ENCODE peak calls at places on chromosomes 6 and 20, in eight cellular contexts. M is lower lobe of right lung; E is mucosa of gallbladder; J is retina; C is cerebellar cortex; F is NCI-H774; N is cardiac fibroblast; I is activated naive CD4-positive, alpha-beta T cell treated with anti-CD3 and anti-CD28 coated beads, Interleukin-2, amount 10 ng/mL, durations not matched to agents 7 days and 5 days. U is an unnamed sample.

GRCh38 chr20:3193806-3194616 is 10.5 kb downstream of the DDRGK1 start:
- DNase-seq in I (no peak), F (no peak), E (no peak), C (no peak), J (no peak), M (peak; percentile 20), N (no peak), U (peak; percentile 53)

GRCh38 chr6:161462148-161462547 is 188.3 kb upstream of the AGPAT4 start:
- DNase-seq in I (no peak), J (no peak), E (no peak), F (no peak), M (no peak), N (no peak), C (no peak), U (no peak)

GRCh38 chr20:48924711-48925109 is 3.2 kb downstream of the ARFGEF2 start:
- DNase-seq in F (no peak), N (no peak), J (no peak), I (no peak), M (no peak), C (no peak), E (no peak), U (no peak)

GRCh38 chr6:53513519-53513966 is 31.4 kb downstream of the GCLC start:
- DNase-seq in F (no peak), M (no peak), I (no peak), E (no peak), C (no peak), N (no peak), J (no peak), U (no peak)

GRCh38 chr6:137904822-137905617 is 38.0 kb downstream of the TNFAIP3 start:
- DNase-seq in J (peak; percentile 61), M (peak; percentile 65), E (peak; percentile 39), I (peak; percentile 60), N (no peak), C (no peak), F (no peak), U (peak; percentile 82)

GRCh38 chr20:63011798-63012197 is 5.0 kb upstream of the BHLHE23 start:
- DNase-seq in E (no peak), I (no peak), N (no peak), C (no peak), M (no peak), F (peak; percentile 20), J (no peak), U (no peak)

GRCh38 chr6:7914991-7915789 is 4.6 kb upstream of the TXNDC5 start:
- DNase-seq in F (no peak), J (no peak), N (peak; percentile 98), E (no peak), M (no peak), I (no peak), C (no peak), U (peak; percentile 65)

GRCh38 chr20:38447251-38447661 is 12.1 kb upstream of the SNHG17 start:
- DNase-seq in N (no peak), C (no peak), I (no peak), J (no peak), E (no peak), F (no peak), M (no peak), U (peak; percentile 71)

GRCh38 chr6:32989375-32989774 is 20.0 kb downstream of the HLA-DOA start:
- DNase-seq in C (no peak), F (no peak), J (no peak), M (no peak), I (no peak), E (no peak), N (no peak), U (no peak)

GRCh38 chr6:42690151-42690702 is 32.2 kb downstream of the PRPH2 start:
- DNase-seq in I (no peak), E (no peak), F (no peak), M (no peak), J (no peak), N (no peak), C (no peak), U (no peak)

GRCh38 chr6:7260291-7261029 is 52.5 kb downstream of the SSR1 start:
- DNase-seq in C (no peak), J (no peak), E (no peak), F (no peak), I (no peak), M (no peak), N (no peak), U (peak; percentile 35)

GRCh38 chr20:63520939-63521601 is 505 bp downstream of the PPDPF start:
- DNase-seq in J (peak; percentile 87), M (peak; percentile 87), E (peak; percentile 86), C (no peak), I (peak; percentile 82), N (peak; percentile 74), F (peak; percentile 66), U (peak; percentile 96)

GRCh38 chr6:166477647-166478365 is 95.1 kb upstream of the MPC1 start:
- DNase-seq in C (no peak), M (no peak), F (no peak), E (no peak), N (no peak), I (no peak), J (no peak), U (peak; percentile 63)

GRCh38 chr20:48722002-48722731 is 105.6 kb downstream of the PREX1 start:
- DNase-seq in E (peak; percentile 44), M (no peak), N (peak; percentile 85), I (no peak), C (no peak), F (no peak), J (no peak), U (no peak)

GRCh38 chr6:89321571-89321970 is 6.5 kb upstream of the GABRR2 start:
- DNase-seq in C (no peak), J (no peak), N (peak; percentile 15), E (peak; percentile 51), I (no peak), M (peak; percentile 61), F (no peak), U (no peak)

GRCh38 chr6:122803056-122803695 is 14.1 kb downstream of the SMPDL3A start:
- DNase-seq in N (peak; percentile 74), J (no peak), M (no peak), F (no peak), C (no peak), I (no peak), E (no peak), U (no peak)

GRCh38 chr6:108293527-108294296 is 1.1 kb upstream of the AFG1L start:
- DNase-seq in M (no peak), I (no peak), C (no peak), J (no peak), E (no peak), F (peak; percentile 50), N (no peak), U (no peak)

GRCh38 chr6:33217681-33218080 is 9.4 kb downstream of the RING1 start:
- DNase-seq in N (no peak), E (no peak), F (no peak), M (no peak), I (no peak), C (no peak), J (no peak), U (no peak)

GRCh38 chr6:28988536-28989415 is 16.3 kb downstream of the ZNF311 start:
- DNase-seq in M (peak; percentile 79), F (no peak), C (no peak), N (peak; percentile 72), I (peak; percentile 82), J (peak; percentile 69), E (peak; percentile 65), U (peak; percentile 84)

GRCh38 chr6:101397199-101397598 is 3.7 kb downstream of the GRIK2 start:
- DNase-seq in E (no peak), I (no peak), J (no peak), M (no peak), N (peak; percentile 41), C (peak; percentile 91), F (peak; percentile 10), U (no peak)

GRCh38 chr6:131762984-131763383 is 44.8 kb upstream of the ENPP1 start:
- DNase-seq in M (no peak), I (no peak), N (no peak), F (no peak), E (no peak), C (no peak), J (no peak), U (no peak)

GRCh38 chr20:4601630-4602296 is 119.9 kb upstream of the PRND start:
- DNase-seq in E (no peak), F (no peak), N (peak; percentile 41), J (no peak), I (no peak), C (peak; percentile 59), M (no peak), U (peak; percentile 71)

GRCh38 chr6:2854394-2854982 is 12.8 kb upstream of the SERPINB1 start:
- DNase-seq in N (peak; percentile 75), M (no peak), F (no peak), E (no peak), J (no peak), I (no peak), C (no peak), U (no peak)

GRCh38 chr6:45075246-45075645 is 252.9 kb upstream of the RUNX2 start:
- DNase-seq in F (no peak), J (no peak), E (no peak), I (no peak), N (peak; percentile 94), C (no peak), M (no peak), U (no peak)

GRCh38 chr20:49518576-49518975 is 36.1 kb upstream of the KCNB1 start:
- DNase-seq in I (no peak), J (no peak), N (no peak), E (no peak), C (no peak), M (no peak), F (no peak), U (no peak)

GRCh38 chr6:56335733-56336132 is 88.4 kb upstream of the COL21A1 start:
- DNase-seq in E (no peak), F (no peak), I (no peak), N (peak; percentile 91), M (no peak), C (no peak), J (no peak), U (no peak)

GRCh38 chr6:37373822-37374514 is 20.2 kb downstream of the RNF8 start:
- DNase-seq in F (no peak), J (no peak), E (no peak), M (no peak), C (no peak), N (peak; percentile 56), I (no peak), U (no peak)

GRCh38 chr6:44263357-44264100 is 1.8 kb downstream of the NFKBIE start:
- DNase-seq in F (no peak), N (peak; percentile 31), I (peak; percentile 50), J (no peak), M (no peak), E (no peak), C (no peak), U (no peak)

GRCh38 chr20:6121504-6121903 is 1.3 kb downstream of the FERMT1 start:
- DNase-seq in F (no peak), M (no peak), I (no peak), N (no peak), J (no peak), E (no peak), C (no peak), U (no peak)

GRCh38 chr20:32040142-32040953 is 11.7 kb upstream of the HCK start:
- DNase-seq in M (peak; percentile 86), N (no peak), J (no peak), I (no peak), E (no peak), F (no peak), C (no peak), U (no peak)

GRCh38 chr6:142746524-142746923 is 198.5 kb downstream of the HIVEP2 start:
- DNase-seq in C (peak; percentile 43), J (peak; percentile 30), F (no peak), M (no peak), N (peak; percentile 44), I (peak; percentile 50), E (no peak), U (no peak)

GRCh38 chr6:161496941-161497340 is 223.1 kb upstream of the AGPAT4 start:
- DNase-seq in E (no peak), F (no peak), I (no peak), N (no peak), C (no peak), M (no peak), J (no peak), U (no peak)

GRCh38 chr6:80343511-80343910 is 237.0 kb downstream of the BCKDHB start:
- DNase-seq in E (no peak), J (no peak), I (no peak), F (no peak), N (no peak), C (no peak), M (no peak), U (no peak)

GRCh38 chr6:13787146-13787545 is 27.2 kb downstream of the MCUR1 start:
- DNase-seq in F (no peak), I (no peak), J (peak; percentile 45), M (no peak), E (peak; percentile 37), N (peak; percentile 72), C (peak; percentile 1), U (no peak)

U was measured in kidney.